ENCODE peak calls at places on chromosomes 16 and 17, in six cellular contexts. A is fibroblast of mammary gland; S is GM20000; J is NB4; N is AG09319; V is activated CD8-positive, alpha-beta T cell treated with anti-CD3 and anti-CD28 coated beads for 36 hours. Q is an unnamed sample.

GRCh38 chr16:1533443-1533951 is at the start of gene TMEM204:
- DNase-seq in A (peak), S (peak), J (no peak), N (peak), V (peak), Q (no peak)

GRCh38 chr17:15431201-15431600 is 36.2 kb downstream of the CDRT4 start:
- DNase-seq in A (peak), S (no peak), J (no peak), N (no peak), V (no peak), Q (no peak)

GRCh38 chr16:16996830-16997229 is 473.9 kb downstream of the XYLT1 start:
- DNase-seq in A (no peak), S (no peak), J (no peak), N (no peak), V (no peak), Q (no peak)

GRCh38 chr17:76276069-76276431 is 10.9 kb downstream of the UBALD2 start:
- DNase-seq in A (no peak), S (no peak), J (no peak), N (no peak), V (peak), Q (no peak)

GRCh38 chr16:4033951-4034350 is 82.3 kb downstream of the ADCY9 start:
- DNase-seq in A (no peak), S (no peak), J (no peak), N (no peak), V (no peak), Q (no peak)

GRCh38 chr16:83728518-83728917 is 79.3 kb upstream of the HSBP1 start:
- DNase-seq in A (no peak), S (no peak), J (peak), N (no peak), V (no peak), Q (no peak)

GRCh38 chr16:22313141-22313781 is 16.1 kb downstream of the POLR3E start:
- DNase-seq in A (no peak), S (no peak), J (no peak), N (no peak), V (no peak), Q (no peak)

GRCh38 chr16:76835319-76835718 is 355.7 kb upstream of the MON1B start:
- DNase-seq in A (peak), S (no peak), J (no peak), N (no peak), V (no peak), Q (no peak)

GRCh38 chr17:75848523-75849303 is 4.5 kb upstream of the UNC13D start:
- DNase-seq in A (peak), S (peak), J (peak), N (no peak), V (peak), Q (peak)

GRCh38 chr16:1258218-1258587 is 2.3 kb downstream of the TPSD1 start:
- DNase-seq in A (no peak), S (no peak), J (no peak), N (no peak), V (no peak), Q (no peak)

GRCh38 chr17:68381076-68381900 is 76.0 kb downstream of the WIPI1 start:
- DNase-seq in A (peak), S (no peak), J (no peak), N (peak), V (peak), Q (no peak)

GRCh38 chr16:3857189-3858013 is 23.1 kb downstream of the CREBBP start:
- DNase-seq in A (peak), S (no peak), J (peak), N (no peak), V (no peak), Q (no peak)

GRCh38 chr16:85425061-85425662 is 188.0 kb upstream of the GSE1 start:
- DNase-seq in A (no peak), S (no peak), J (no peak), N (no peak), V (peak), Q (no peak)

GRCh38 chr17:75773121-75773807 is 8.3 kb upstream of the GALK1 start:
- DNase-seq in A (no peak), S (no peak), J (no peak), N (no peak), V (no peak), Q (no peak)

GRCh38 chr16:24850289-24850931 is 4.6 kb downstream of the SLC5A11 start:
- DNase-seq in A (peak), S (no peak), J (no peak), N (no peak), V (peak), Q (no peak)
- TF ChIP-seq CTCF in A (no peak), S (no peak), J (no peak), N (no peak), V (no peak), Q (no peak)

GRCh38 chr16:48511071-48511540 is 98.9 kb downstream of the N4BP1 start:
- DNase-seq in A (peak), S (no peak), J (no peak), N (no peak), V (no peak), Q (no peak)
- TF ChIP-seq CTCF in A (no peak), S (no peak), J (no peak), N (no peak), V (no peak), Q (no peak)

DNA sequence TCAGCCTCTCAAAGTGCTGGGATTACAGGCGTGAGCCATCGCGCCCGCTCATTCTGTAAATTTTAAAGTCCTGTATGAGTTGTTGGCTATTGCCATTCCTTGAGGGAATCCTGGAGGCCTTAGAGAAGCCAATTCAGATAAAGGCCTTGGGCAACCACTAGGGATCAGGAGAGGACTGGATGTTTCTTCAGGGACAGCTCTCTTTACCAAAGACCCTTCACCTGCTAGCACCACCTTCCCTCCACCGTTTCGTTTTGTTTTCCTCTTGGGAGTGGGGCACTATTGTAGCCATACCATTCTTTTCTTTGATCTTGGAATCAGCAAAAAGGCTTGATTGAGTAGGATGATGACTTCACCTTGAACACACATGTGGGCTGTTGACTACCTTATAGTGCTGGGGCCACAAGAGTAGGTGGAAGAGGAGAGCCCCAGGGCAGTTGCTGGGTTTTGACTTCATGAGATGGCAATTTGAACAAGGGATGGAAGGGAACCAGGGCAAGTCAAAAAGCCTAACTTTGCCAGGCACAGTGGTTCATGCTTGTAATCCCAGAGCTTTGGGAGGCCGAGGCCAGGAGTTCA is 7.0 kb upstream of the ANKRD40CL start:
- DNase-seq in A (no peak), S (no peak), J (no peak), N (no peak), V (no peak), Q (no peak)
- TF ChIP-seq CTCF in A (no peak), S (no peak), J (no peak), N (no peak), V (no peak), Q (no peak)

GRCh38 chr17:41888332-41888965 is 23.2 kb upstream of the KLHL11 start:
- DNase-seq in A (no peak), S (no peak), J (no peak), N (no peak), V (no peak), Q (no peak)

GRCh38 chr17:41882756-41883155 is 17.5 kb upstream of the KLHL11 start:
- DNase-seq in A (no peak), S (no peak), J (no peak), N (no peak), V (no peak), Q (no peak)

GRCh38 chr17:41891135-41892065 is 26.2 kb upstream of the KLHL11 start:
- DNase-seq in A (no peak), S (no peak), J (no peak), N (no peak), V (no peak), Q (no peak)

GRCh38 chr17:41880130-41880529 is 14.9 kb upstream of the KLHL11 start:
- DNase-seq in A (no peak), S (no peak), J (no peak), N (no peak), V (no peak), Q (no peak)

DNA sequence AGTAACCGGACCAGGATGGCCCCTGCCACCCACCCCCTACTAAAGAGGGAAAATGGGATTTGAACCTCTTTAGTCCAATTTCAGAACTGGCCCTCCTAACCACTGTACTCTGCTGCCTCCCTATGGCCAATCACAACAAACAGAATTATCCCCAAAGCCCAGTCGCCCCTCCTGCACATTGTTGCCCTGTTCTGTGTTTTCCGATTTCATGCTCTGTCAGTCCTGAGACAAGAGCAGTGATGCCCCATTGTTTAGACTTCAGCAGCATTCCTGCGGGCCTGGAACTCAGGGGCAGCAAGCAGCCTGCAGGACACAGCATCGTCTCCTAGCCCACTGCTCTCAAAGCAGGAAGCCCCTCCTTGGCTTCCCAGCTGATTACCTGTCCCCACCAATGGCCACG is 20.5 kb upstream of the KLHL11 start:
- DNase-seq in A (no peak), S (no peak), J (peak), N (no peak), V (no peak), Q (peak)
- TF ChIP-seq CTCF in A (no peak), S (no peak), J (no peak), N (peak), V (peak), Q (peak)

GRCh38 chr17:81082177-81083073 is 47.5 kb downstream of the BAIAP2 start:
- DNase-seq in A (no peak), S (no peak), J (no peak), N (no peak), V (no peak), Q (no peak)

GRCh38 chr17:81084691-81085419 is 49.9 kb downstream of the BAIAP2 start:
- DNase-seq in A (no peak), S (no peak), J (no peak), N (no peak), V (no peak), Q (no peak)

GRCh38 chr17:81083125-81083765 is 48.3 kb downstream of the BAIAP2 start:
- DNase-seq in A (no peak), S (no peak), J (no peak), N (no peak), V (no peak), Q (no peak)

GRCh38 chr17:81086789-81087551 is 52.0 kb downstream of the BAIAP2 start:
- DNase-seq in A (no peak), S (no peak), J (no peak), N (no peak), V (no peak), Q (no peak)

DNA sequence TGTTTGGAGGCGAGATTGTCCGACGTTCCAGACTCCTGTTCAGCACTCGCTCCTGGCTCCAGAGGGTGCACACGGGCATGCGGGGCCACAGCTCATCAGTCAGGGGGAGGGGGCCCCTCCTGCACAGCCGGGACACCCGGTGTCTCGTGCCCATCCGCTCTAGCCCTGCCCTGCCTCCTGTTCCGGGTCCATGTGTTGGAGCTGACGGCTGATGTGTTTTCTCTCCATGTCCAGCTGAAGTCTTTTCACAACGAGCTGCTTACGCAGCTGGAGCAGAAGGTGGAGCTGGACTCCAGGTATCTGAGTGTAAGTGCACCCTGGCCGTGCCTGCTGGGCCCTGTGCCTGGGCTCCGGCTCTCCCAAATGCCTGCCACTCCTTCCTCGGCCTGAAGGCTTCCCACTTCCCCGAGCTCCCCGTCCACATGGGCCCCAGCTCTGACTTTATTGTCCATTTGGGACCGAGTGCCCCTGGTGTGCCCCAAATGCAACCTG is 50.5 kb downstream of the BAIAP2 start:
- DNase-seq in A (no peak), S (no peak), J (no peak), N (no peak), V (no peak), Q (no peak)
- TF ChIP-seq CTCF in A (no peak), S (no peak), J (no peak), N (no peak), V (no peak), Q (no peak)

DNA sequence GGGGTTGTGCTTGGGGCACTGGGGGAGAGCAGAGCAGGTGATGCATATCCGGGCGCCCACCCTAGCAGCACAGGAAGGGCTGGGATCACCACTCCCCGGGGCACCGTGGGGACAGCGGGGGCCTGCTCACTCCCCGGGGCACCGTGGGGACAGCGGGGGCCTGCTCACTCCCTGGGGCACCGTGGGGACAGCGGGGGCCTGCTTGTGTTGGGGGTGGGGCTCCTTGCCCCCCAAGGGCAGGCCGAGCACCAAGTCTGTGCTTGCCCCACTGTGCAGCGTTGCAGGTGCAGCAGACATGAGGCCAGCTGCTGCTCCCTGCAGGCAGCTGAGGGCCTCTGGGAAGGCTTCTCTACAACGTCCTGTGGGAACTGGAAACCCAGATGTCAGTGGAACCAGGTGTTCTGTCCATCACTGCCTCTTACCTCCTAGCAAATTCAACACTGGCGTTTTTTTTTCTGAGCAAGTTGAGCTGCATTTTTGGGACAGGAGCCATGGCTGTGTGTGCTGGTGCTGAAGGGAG is 25.0 kb upstream of the ZNF750 start:
- DNase-seq in A (no peak), S (no peak), J (no peak), N (no peak), V (no peak), Q (no peak)
- TF ChIP-seq CTCF in A (no peak), S (no peak), J (no peak), N (no peak), V (no peak), Q (no peak)